ENCODE peak calls at places on chromosome 20, in seven cellular contexts. L, O, T, F, N, E and Y are unnamed samples.

GRCh38 chr20:62363920-62364851 is 2.9 kb downstream of the LAMA5 start:
- DNase-seq in L (peak; percentile 48), E (no peak), T (peak; percentile 68), F (peak; percentile 89), N (peak; percentile 62), O (no peak), Y (no peak)

GRCh38 chr20:21027569-21027968 is 78.6 kb downstream of the LINC00237 start:
- DNase-seq in L (no peak), N (no peak), F (no peak), O (no peak), T (peak; percentile 36), E (no peak), Y (no peak)

GRCh38 chr20:62114894-62115293 is 7.4 kb upstream of the LSM14B start:
- DNase-seq in L (no peak), F (no peak), T (no peak), N (no peak), E (no peak), O (no peak), Y (no peak)

GRCh38 chr20:63706852-63707557 is 771 bp downstream of the ARFRP1 start:
- DNase-seq in T (peak; percentile 47), O (no peak), E (no peak), N (peak; percentile 56), F (peak; percentile 90), L (peak; percentile 81), Y (no peak)

GRCh38 chr20:34632870-34633452 is 43.9 kb downstream of the PIGU start:
- DNase-seq in O (no peak), E (no peak), T (no peak), L (no peak), N (no peak), F (no peak), Y (no peak)

GRCh38 chr20:64090165-64090564 is 6.0 kb upstream of the LKAAEAR1 start:
- DNase-seq in T (no peak), N (no peak), F (no peak), O (no peak), E (no peak), L (no peak), Y (no peak)

GRCh38 chr20:56343861-56344381 is 14.9 kb upstream of the FAM210B start:
- DNase-seq in F (no peak), E (peak; percentile 22), L (no peak), T (no peak), N (peak; percentile 37), O (no peak), Y (no peak)

GRCh38 chr20:19992996-19993908 is 23.9 kb upstream of the NAA20 start:
- DNase-seq in O (peak; percentile 93), T (peak; percentile 94), F (no peak), N (peak; percentile 59), L (no peak), E (peak; percentile 89), Y (peak; percentile 93)

GRCh38 chr20:6044102-6044501 is 9.8 kb downstream of the LRRN4 start:
- DNase-seq in E (no peak), N (no peak), O (no peak), T (no peak), L (no peak), F (no peak), Y (no peak)

GRCh38 chr20:34859826-34860545 is 12.7 kb downstream of the GGT7 start:
- DNase-seq in L (no peak), O (no peak), N (no peak), F (no peak), T (no peak), E (no peak), Y (no peak)

GRCh38 chr20:5095454-5095853 is 24.3 kb downstream of the PCNA start:
- DNase-seq in F (no peak), N (no peak), O (no peak), L (no peak), T (no peak), E (no peak), Y (no peak)

GRCh38 chr20:61419501-61419900 is 167.4 kb downstream of the CDH4 start:
- DNase-seq in L (no peak), O (no peak), T (no peak), N (no peak), E (no peak), F (no peak), Y (no peak)

GRCh38 chr20:13017235-13017634 is 8.5 kb downstream of the SPTLC3 start:
- DNase-seq in E (no peak), O (peak; percentile 47), F (no peak), N (no peak), L (no peak), T (no peak), Y (no peak)

GRCh38 chr20:4113996-4114603 is 98.7 kb upstream of the RNF24 start:
- DNase-seq in E (no peak), N (no peak), L (no peak), O (no peak), T (no peak), F (no peak), Y (no peak)

GRCh38 chr20:49030954-49031619 is 15.0 kb upstream of the CSE1L start:
- DNase-seq in O (no peak), T (no peak), F (no peak), N (no peak), E (no peak), L (no peak), Y (no peak)

GRCh38 chr20:41183831-41184230 is 46.5 kb downstream of the PLCG1 start:
- DNase-seq in F (peak; percentile 62), T (no peak), E (no peak), N (no peak), L (no peak), O (no peak), Y (no peak)

GRCh38 chr20:9460518-9460917 is 53.9 kb upstream of the LAMP5 start:
- DNase-seq in N (no peak), T (no peak), F (no peak), L (no peak), O (peak; percentile 41), E (peak; percentile 51), Y (no peak)

GRCh38 chr20:18388860-18389259 is 78.0 kb downstream of the DZANK1 start:
- DNase-seq in F (no peak), O (peak; percentile 66), T (no peak), L (no peak), N (no peak), E (peak; percentile 84), Y (peak; percentile 30)

GRCh38 chr20:4369798-4370124 is 351.9 kb upstream of the PRND start:
- DNase-seq in O (no peak), E (no peak), T (no peak), L (no peak), N (no peak), F (no peak), Y (no peak)

GRCh38 chr20:25100914-25101313 is 19.0 kb upstream of the VSX1 start:
- DNase-seq in T (no peak), F (no peak), N (no peak), E (no peak), O (no peak), L (no peak), Y (no peak)

DNA sequence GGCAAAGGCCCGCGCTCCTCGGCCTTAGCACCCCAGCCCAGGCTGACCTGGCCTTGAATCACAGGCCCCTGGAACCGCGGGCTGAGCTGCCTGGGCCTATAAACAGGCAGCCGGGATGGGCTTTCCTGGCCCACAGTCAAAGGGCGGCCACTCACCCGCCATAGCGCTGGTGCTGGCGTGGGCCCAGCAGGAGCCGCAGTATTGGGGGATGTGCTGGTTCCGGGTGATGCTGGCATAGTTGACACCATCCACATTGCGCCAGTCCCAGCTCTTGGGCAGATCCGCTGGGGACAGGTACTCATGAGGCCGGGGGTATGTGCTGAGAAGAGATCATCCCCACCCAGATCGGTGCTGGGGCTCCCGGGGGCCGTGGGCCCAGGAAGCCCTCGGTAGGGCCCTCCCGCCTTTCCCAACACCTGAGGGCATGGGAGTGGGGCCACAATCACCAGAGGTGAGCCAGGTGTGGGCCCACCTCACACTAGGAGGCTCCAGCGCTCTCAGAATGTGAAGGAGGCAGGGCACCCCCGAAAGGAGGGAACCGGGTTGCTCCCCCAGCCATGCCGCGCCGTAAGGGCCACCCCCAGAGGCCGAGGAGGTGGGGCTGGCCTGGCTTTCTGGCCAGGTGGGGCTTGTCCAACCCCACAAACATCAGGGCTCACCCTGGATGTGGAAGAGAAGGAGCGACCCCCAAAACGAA is 739 bp downstream of the CTSZ start:
- DNase-seq in O (no peak), F (peak; percentile 87), L (peak; percentile 75), E (no peak), T (no peak), N (no peak), Y (no peak)
- H3K4me3 ChIP-seq in O (peak overlapping the region; percentile 60), F (peak overlapping the region; percentile 44), L (peak overlapping the region; percentile 59), E (peak overlapping the region; percentile 46), T (peak overlapping the region; percentile 88), N (peak overlapping the region; percentile 86), Y (peak overlapping the region; percentile 58)

GRCh38 chr20:2236266-2236665 is 59.5 kb upstream of the TGM3 start:
- DNase-seq in O (no peak), T (no peak), E (no peak), L (no peak), N (no peak), F (no peak), Y (no peak)

GRCh38 chr20:2234788-2235187 is 61.0 kb upstream of the TGM3 start:
- DNase-seq in N (no peak), F (no peak), O (no peak), L (no peak), T (no peak), E (peak; percentile 44), Y (no peak)

GRCh38 chr20:2228926-2229325 is 66.9 kb upstream of the TGM3 start:
- DNase-seq in E (no peak), F (no peak), O (no peak), N (no peak), L (no peak), T (no peak), Y (no peak)

GRCh38 chr20:2230671-2231488 is 64.9 kb upstream of the TGM3 start:
- DNase-seq in N (no peak), O (no peak), T (no peak), L (no peak), F (no peak), E (no peak), Y (no peak)
- H3K4me3 ChIP-seq in N (no peak overlapping the region), O (no peak overlapping the region), T (no peak overlapping the region), L (no peak overlapping the region), F (no peak overlapping the region), E (no peak overlapping the region), Y (no peak overlapping the region)

DNA sequence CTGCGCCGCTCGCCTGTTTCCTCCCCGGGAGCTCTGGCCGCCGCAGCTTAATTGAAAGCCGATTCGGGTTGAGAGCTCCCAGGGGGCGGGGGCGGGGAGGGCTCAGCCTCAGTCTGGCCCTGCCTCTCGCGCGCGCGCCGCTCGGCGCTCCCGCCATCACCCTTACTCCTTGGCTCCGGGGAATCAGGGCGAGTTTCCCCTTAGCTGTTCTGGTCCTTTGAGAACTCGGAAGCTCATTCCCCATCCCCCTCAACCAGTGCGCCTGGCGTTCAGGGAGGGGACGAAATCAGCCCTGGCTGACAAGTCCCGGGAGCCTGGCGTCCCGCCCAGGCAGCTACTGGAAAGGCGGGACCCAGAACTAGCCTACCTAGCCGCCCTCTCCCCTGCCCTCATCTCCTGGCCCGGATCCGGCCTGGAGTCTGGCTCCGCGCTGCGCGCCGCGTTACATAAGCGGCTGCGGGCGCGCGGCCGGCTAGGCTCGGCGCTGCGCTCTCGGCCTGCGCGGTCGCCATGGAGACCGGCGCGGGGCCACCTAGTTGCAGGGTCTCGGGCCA is 2.8 kb downstream of the SLC12A5 start:
- DNase-seq in O (no peak), N (peak; percentile 42), T (no peak), F (no peak), L (no peak), E (no peak), Y (no peak)
- H3K4me3 ChIP-seq in O (no peak overlapping the region), N (no peak overlapping the region), T (no peak overlapping the region), F (no peak overlapping the region), L (no peak overlapping the region), E (no peak overlapping the region), Y (no peak overlapping the region)

DNA sequence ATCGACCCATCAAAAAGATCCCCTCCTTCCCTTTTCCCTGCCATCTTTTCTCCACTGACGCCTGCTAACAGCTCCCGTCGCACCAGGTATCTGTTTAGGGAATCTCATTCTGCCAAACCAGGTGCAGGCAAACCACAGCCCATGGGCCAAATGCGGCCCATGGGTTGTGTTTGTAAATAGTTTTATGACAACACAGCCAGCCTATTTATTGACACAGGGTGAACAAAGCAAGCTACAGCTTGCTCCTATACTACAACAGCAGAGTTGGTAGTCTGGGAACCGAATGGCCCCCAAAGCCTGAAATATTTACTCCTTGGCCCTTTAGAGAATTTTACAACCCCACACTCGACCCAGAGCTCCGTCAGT is 16.4 kb downstream of the NFATC2 start:
- DNase-seq in O (no peak), L (no peak), T (no peak), N (no peak), F (no peak), E (no peak), Y (no peak)
- H3K4me3 ChIP-seq in O (no peak overlapping the region), L (no peak overlapping the region), T (no peak overlapping the region), N (no peak overlapping the region), F (no peak overlapping the region), E (no peak overlapping the region), Y (no peak overlapping the region)